ENCODE peak calls at places on chromosomes 16 and 17, in five cellular contexts. One of them, this sample, is unnamed.

GRCh38 chr17:82863941-82864720 is 24.3 kb upstream of the ZNF750 start:
- DNase-seq in suprapubic skin: no peak
- DNase-seq in A549: no peak
- DNase-seq in tibial nerve: no peak
- DNase-seq in stomach: peak
- DNase-seq in this sample: no peak

GRCh38 chr17:9021985-9022552 is 759 bp downstream of the NTN1 start:
- DNase-seq in suprapubic skin: peak
- DNase-seq in A549: no peak
- DNase-seq in tibial nerve: no peak
- DNase-seq in stomach: no peak
- DNase-seq in this sample: peak

GRCh38 chr16:87186876-87187533 is 130.2 kb downstream of the C16orf95 start:
- DNase-seq in suprapubic skin: no peak
- DNase-seq in A549: no peak
- DNase-seq in tibial nerve: no peak
- DNase-seq in stomach: no peak
- DNase-seq in this sample: no peak

GRCh38 chr16:70736454-70737376 is 50.9 kb upstream of the MTSS2 start:
- DNase-seq in suprapubic skin: no peak
- DNase-seq in A549: no peak
- DNase-seq in tibial nerve: no peak
- DNase-seq in stomach: no peak
- DNase-seq in this sample: no peak

GRCh38 chr16:51607202-51607756 is 456.2 kb upstream of the SALL1 start:
- DNase-seq in suprapubic skin: no peak
- DNase-seq in A549: no peak
- DNase-seq in tibial nerve: no peak
- DNase-seq in stomach: no peak
- DNase-seq in this sample: no peak

GRCh38 chr17:51346218-51346982 is 86.1 kb downstream of the UTP18 start:
- DNase-seq in suprapubic skin: no peak
- DNase-seq in A549: no peak
- DNase-seq in tibial nerve: no peak
- DNase-seq in stomach: no peak
- DNase-seq in this sample: no peak

GRCh38 chr17:21282231-21282630 is 2.3 kb upstream of the MAP2K3 start:
- DNase-seq in suprapubic skin: no peak
- DNase-seq in A549: peak
- DNase-seq in tibial nerve: no peak
- DNase-seq in stomach: no peak
- DNase-seq in this sample: peak

GRCh38 chr17:38724337-38724988 is 5.7 kb upstream of the CISD3 start:
- DNase-seq in suprapubic skin: no peak
- DNase-seq in A549: no peak
- DNase-seq in tibial nerve: no peak
- DNase-seq in stomach: peak
- DNase-seq in this sample: peak

GRCh38 chr17:3955373-3955978 is 8.8 kb downstream of the ATP2A3 start:
- DNase-seq in suprapubic skin: no peak
- DNase-seq in A549: no peak
- DNase-seq in tibial nerve: no peak
- DNase-seq in stomach: no peak
- DNase-seq in this sample: no peak

GRCh38 chr16:15043344-15043743 is 12.5 kb downstream of the NTAN1 start:
- DNase-seq in suprapubic skin: no peak
- DNase-seq in A549: no peak
- DNase-seq in tibial nerve: no peak
- DNase-seq in stomach: no peak
- DNase-seq in this sample: no peak

GRCh38 chr16:73015612-73016487 is 32.1 kb downstream of the ZFHX3 start:
- DNase-seq in suprapubic skin: no peak
- DNase-seq in A549: peak
- DNase-seq in tibial nerve: no peak
- DNase-seq in stomach: peak
- DNase-seq in this sample: peak

GRCh38 chr17:45770632-45771472 is 13.3 kb upstream of the CRHR1 start:
- DNase-seq in suprapubic skin: no peak
- DNase-seq in A549: no peak
- DNase-seq in tibial nerve: no peak
- DNase-seq in stomach: no peak
- DNase-seq in this sample: no peak

GRCh38 chr17:60971515-60972369 is 294.1 kb downstream of the BCAS3 start:
- DNase-seq in suprapubic skin: no peak
- DNase-seq in A549: peak
- DNase-seq in tibial nerve: no peak
- DNase-seq in stomach: peak
- DNase-seq in this sample: no peak

GRCh38 chr17:74516561-74516960 is 14.7 kb downstream of the CD300LB start:
- DNase-seq in suprapubic skin: peak
- DNase-seq in A549: no peak
- DNase-seq in tibial nerve: no peak
- DNase-seq in stomach: no peak
- DNase-seq in this sample: no peak

GRCh38 chr16:65604771-65605170 is 482.9 kb upstream of the CDH11 start:
- DNase-seq in suprapubic skin: no peak
- DNase-seq in A549: no peak
- DNase-seq in tibial nerve: no peak
- DNase-seq in stomach: no peak
- DNase-seq in this sample: no peak

GRCh38 chr17:73404246-73404645 is 92.4 kb upstream of the CDC42EP4 start:
- DNase-seq in suprapubic skin: no peak
- DNase-seq in A549: no peak
- DNase-seq in tibial nerve: no peak
- DNase-seq in stomach: no peak
- DNase-seq in this sample: peak

GRCh38 chr16:50629334-50629733 is 51.8 kb downstream of the SNX20 start:
- DNase-seq in suprapubic skin: no peak
- DNase-seq in A549: no peak
- DNase-seq in tibial nerve: no peak
- DNase-seq in stomach: no peak
- DNase-seq in this sample: no peak

GRCh38 chr16:4306439-4307214 is 9.2 kb upstream of the GLIS2 start:
- DNase-seq in suprapubic skin: no peak
- DNase-seq in A549: no peak
- DNase-seq in tibial nerve: no peak
- DNase-seq in stomach: no peak
- DNase-seq in this sample: peak

GRCh38 chr17:73489991-73490390 is 154.3 kb downstream of the SDK2 start:
- DNase-seq in suprapubic skin: no peak
- DNase-seq in A549: no peak
- DNase-seq in tibial nerve: no peak
- DNase-seq in stomach: no peak
- DNase-seq in this sample: no peak

GRCh38 chr16:24993722-24994686 is 21.2 kb downstream of the ARHGAP17 start:
- DNase-seq in suprapubic skin: no peak
- DNase-seq in A549: peak
- DNase-seq in tibial nerve: no peak
- DNase-seq in stomach: no peak
- DNase-seq in this sample: no peak

DNA sequence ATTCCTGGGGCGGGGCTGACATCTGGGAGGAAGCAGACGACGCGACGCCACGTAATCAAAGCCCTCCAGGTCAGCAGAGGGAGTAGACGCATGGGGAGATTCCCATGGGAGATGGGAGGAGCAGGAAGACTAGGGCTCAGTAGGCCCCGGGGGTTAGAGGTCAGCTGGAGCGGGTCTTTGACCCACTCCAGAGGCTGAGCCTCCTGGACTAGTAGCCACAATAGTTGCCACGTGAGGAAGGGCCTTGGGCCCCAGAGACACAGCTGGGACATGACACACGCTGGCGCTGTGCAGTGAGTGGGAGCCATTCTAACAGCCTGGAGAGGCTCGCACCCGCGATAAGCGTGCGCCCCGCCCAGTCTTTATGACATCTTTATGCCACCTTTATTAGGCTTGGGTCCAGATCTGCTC is 95.7 kb upstream of the AMZ2 start:
- DNase-seq in suprapubic skin: no peak
- DNase-seq in A549: no peak
- DNase-seq in tibial nerve: no peak
- DNase-seq in stomach: no peak
- DNase-seq in this sample: no peak
- TF ChIP-seq EP300 in suprapubic skin: no peak
- TF ChIP-seq EP300 in A549: no peak
- TF ChIP-seq EP300 in tibial nerve: no peak
- TF ChIP-seq EP300 in stomach: no peak
- TF ChIP-seq EP300 in this sample: no peak

DNA sequence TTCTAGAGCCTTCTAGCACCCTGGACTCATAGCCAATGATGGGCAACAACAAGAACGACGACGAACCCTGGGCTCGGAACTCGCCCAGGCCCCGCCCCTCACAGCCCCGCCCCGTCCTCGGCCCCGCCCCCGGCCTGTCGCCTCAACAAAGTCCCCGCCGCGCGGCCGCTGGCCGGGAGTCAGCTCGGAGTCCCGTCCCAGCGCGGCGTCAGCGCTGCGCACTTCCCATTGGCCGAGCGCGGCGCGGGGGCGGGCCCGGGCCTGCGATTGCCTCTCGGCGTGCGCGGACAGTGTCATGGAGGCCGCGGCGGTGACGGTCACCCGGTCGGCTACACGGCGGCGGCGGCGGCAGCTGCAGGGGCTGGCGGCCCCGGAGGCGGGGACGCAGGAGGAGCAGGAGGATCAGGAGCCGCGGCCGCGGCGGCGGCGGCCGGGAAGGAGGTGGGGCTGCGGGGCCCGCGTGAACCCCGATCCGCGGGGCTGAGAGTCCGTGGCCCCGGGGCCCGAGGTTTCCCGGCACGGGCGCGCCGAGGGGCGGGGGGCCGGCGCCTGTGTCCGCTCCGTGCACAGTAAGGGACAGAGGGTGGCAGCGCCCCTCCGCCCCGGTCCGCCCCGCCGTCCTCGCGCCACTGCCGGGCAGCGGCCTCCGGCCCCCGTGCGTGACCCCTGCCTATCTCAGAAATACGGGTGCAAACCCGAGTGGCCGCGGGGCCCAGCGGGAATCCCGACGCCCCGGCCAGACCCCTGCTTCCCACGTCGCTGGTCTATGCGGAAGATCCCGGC is at the start of gene ENGASE:
- DNase-seq in suprapubic skin: peak
- DNase-seq in A549: peak
- DNase-seq in tibial nerve: peak
- DNase-seq in stomach: peak
- DNase-seq in this sample: peak
- TF ChIP-seq CTCF in suprapubic skin: no peak
- TF ChIP-seq CTCF in A549: no peak
- TF ChIP-seq CTCF in tibial nerve: no peak
- TF ChIP-seq CTCF in stomach: no peak
- TF ChIP-seq CTCF in this sample: no peak

GRCh38 chr16:28839899-28840298 is 6.2 kb downstream of the TUFM start:
- DNase-seq in suprapubic skin: no peak
- DNase-seq in A549: no peak
- DNase-seq in tibial nerve: no peak
- DNase-seq in stomach: no peak
- DNase-seq in this sample: no peak
- TF ChIP-seq POLR2A in suprapubic skin: no peak
- TF ChIP-seq POLR2A in A549: no peak
- TF ChIP-seq POLR2A in tibial nerve: no peak
- TF ChIP-seq POLR2A in stomach: no peak
- TF ChIP-seq POLR2A in this sample: no peak

GRCh38 chr16:68737730-68738590 is 868 bp downstream of the CDH1 start:
- DNase-seq in suprapubic skin: no peak
- DNase-seq in A549: peak
- DNase-seq in tibial nerve: no peak
- DNase-seq in stomach: peak
- DNase-seq in this sample: no peak
- TF ChIP-seq EP300 in suprapubic skin: no peak
- TF ChIP-seq EP300 in A549: no peak
- TF ChIP-seq EP300 in tibial nerve: no peak
- TF ChIP-seq EP300 in stomach: no peak
- TF ChIP-seq EP300 in this sample: no peak

GRCh38 chr17:33330877-33331276 is 37.8 kb upstream of the ASIC2 start:
- DNase-seq in suprapubic skin: no peak
- DNase-seq in A549: no peak
- DNase-seq in tibial nerve: no peak
- DNase-seq in stomach: no peak
- DNase-seq in this sample: no peak

GRCh38 chr17:33334703-33335102 is 41.6 kb upstream of the ASIC2 start:
- DNase-seq in suprapubic skin: no peak
- DNase-seq in A549: no peak
- DNase-seq in tibial nerve: no peak
- DNase-seq in stomach: no peak
- DNase-seq in this sample: no peak

GRCh38 chr17:33338242-33338641 is 45.1 kb upstream of the ASIC2 start:
- DNase-seq in suprapubic skin: no peak
- DNase-seq in A549: no peak
- DNase-seq in tibial nerve: no peak
- DNase-seq in stomach: no peak
- DNase-seq in this sample: no peak

DNA sequence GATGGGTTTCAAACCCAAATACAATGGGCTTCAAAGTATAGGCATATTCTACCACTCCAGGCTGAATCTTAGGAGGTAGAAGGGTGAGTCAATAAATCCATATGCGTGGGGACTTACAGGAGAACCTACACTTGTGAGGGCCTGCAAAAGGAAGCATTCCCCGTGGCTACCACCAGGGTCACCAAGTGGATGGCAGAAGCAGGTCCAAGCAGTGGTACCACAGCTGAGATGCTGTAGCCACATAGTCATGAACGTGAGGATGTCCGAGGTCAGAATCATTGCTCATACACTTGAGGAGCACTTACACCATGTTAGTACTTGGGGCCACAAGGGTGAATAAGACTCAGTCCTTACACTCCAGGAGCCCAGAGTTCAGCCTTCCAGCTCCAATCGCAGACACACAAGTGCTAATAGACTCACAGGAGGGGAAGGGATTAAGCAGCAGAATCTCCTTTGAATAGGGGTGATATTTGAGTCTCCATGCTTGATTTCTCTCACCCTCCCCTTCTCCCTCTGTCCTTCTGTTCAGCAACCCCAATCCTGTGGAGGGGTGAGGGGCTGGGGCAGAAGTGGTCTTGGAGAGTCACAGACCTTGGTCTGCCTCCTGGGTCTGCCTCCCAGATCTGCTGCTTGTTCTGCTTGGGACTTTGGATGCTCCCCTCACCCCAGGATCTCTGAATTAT is 42.5 kb upstream of the ASIC2 start:
- DNase-seq in suprapubic skin: no peak
- DNase-seq in A549: no peak
- DNase-seq in tibial nerve: no peak
- DNase-seq in stomach: no peak
- DNase-seq in this sample: no peak
- TF ChIP-seq CTCF in suprapubic skin: no peak
- TF ChIP-seq CTCF in A549: no peak
- TF ChIP-seq CTCF in tibial nerve: no peak
- TF ChIP-seq CTCF in stomach: no peak
- TF ChIP-seq CTCF in this sample: no peak

This sample was measured in sigmoid colon.